ENCODE peak calls at places on chromosomes 3 and 15, in four cellular contexts. One of them, this sample, is unnamed.

GRCh38 chr15:45093013-45093412 is 21.0 kb downstream of the DUOX2 start:
- DNase-seq in astrocyte: no peak
- DNase-seq in GM12864: no peak
- DNase-seq in uterus: no peak
- DNase-seq in this sample: no peak

GRCh38 chr3:114707225-114707860 is 413.5 kb downstream of the TIGIT start:
- DNase-seq in astrocyte: no peak
- DNase-seq in GM12864: no peak
- DNase-seq in uterus: no peak
- DNase-seq in this sample: no peak

GRCh38 chr15:61946778-61947177 is 113.5 kb downstream of the VPS13C start:
- DNase-seq in astrocyte: peak
- DNase-seq in GM12864: no peak
- DNase-seq in uterus: no peak
- DNase-seq in this sample: no peak

GRCh38 chr15:99137111-99137546 is 32.2 kb downstream of the SYNM start:
- DNase-seq in astrocyte: no peak
- DNase-seq in GM12864: no peak
- DNase-seq in uterus: no peak
- DNase-seq in this sample: no peak

GRCh38 chr3:121747976-121748375 is 1.6 kb downstream of the GOLGB1 start:
- DNase-seq in astrocyte: no peak
- DNase-seq in GM12864: no peak
- DNase-seq in uterus: no peak
- DNase-seq in this sample: no peak

GRCh38 chr3:31635586-31635985 is 102.9 kb downstream of the STT3B start:
- DNase-seq in astrocyte: no peak
- DNase-seq in GM12864: no peak
- DNase-seq in uterus: no peak
- DNase-seq in this sample: no peak

GRCh38 chr3:178699810-178700209 is 163.6 kb downstream of the KCNMB2 start:
- DNase-seq in astrocyte: peak
- DNase-seq in GM12864: no peak
- DNase-seq in uterus: no peak
- DNase-seq in this sample: no peak

GRCh38 chr3:12991481-12991837 is 81.8 kb downstream of the IQSEC1 start:
- DNase-seq in astrocyte: no peak
- DNase-seq in GM12864: no peak
- DNase-seq in uterus: no peak
- DNase-seq in this sample: no peak

GRCh38 chr3:52393131-52393807 is 51.6 kb downstream of the SEMA3G start:
- DNase-seq in astrocyte: no peak
- DNase-seq in GM12864: no peak
- DNase-seq in uterus: no peak
- DNase-seq in this sample: no peak

GRCh38 chr3:71543371-71544016 is 40.0 kb downstream of the FOXP1 start:
- DNase-seq in astrocyte: no peak
- DNase-seq in GM12864: no peak
- DNase-seq in uterus: no peak
- DNase-seq in this sample: no peak

GRCh38 chr3:78402720-78403119 is 1362.8 kb downstream of the ROBO2 start:
- DNase-seq in astrocyte: no peak
- DNase-seq in GM12864: no peak
- DNase-seq in uterus: no peak
- DNase-seq in this sample: no peak

GRCh38 chr3:152466784-152467183 is 198.1 kb downstream of the MBNL1 start:
- DNase-seq in astrocyte: peak
- DNase-seq in GM12864: no peak
- DNase-seq in uterus: no peak
- DNase-seq in this sample: no peak

GRCh38 chr3:36244728-36245127 is 135.6 kb upstream of the STAC start:
- DNase-seq in astrocyte: peak
- DNase-seq in GM12864: no peak
- DNase-seq in uterus: no peak
- DNase-seq in this sample: no peak

GRCh38 chr3:190239325-190239724 is 82.9 kb downstream of the CLDN1 start:
- DNase-seq in astrocyte: no peak
- DNase-seq in GM12864: no peak
- DNase-seq in uterus: no peak
- DNase-seq in this sample: no peak

GRCh38 chr15:94704421-94704820 is 473.1 kb downstream of the MCTP2 start:
- DNase-seq in astrocyte: no peak
- DNase-seq in GM12864: no peak
- DNase-seq in uterus: no peak
- DNase-seq in this sample: no peak

GRCh38 chr15:71093089-71094024 is 21.9 kb upstream of the THSD4 start:
- DNase-seq in astrocyte: peak
- DNase-seq in GM12864: no peak
- DNase-seq in uterus: no peak
- DNase-seq in this sample: no peak

GRCh38 chr3:136838641-136839555 is 20.0 kb downstream of the SLC35G2 start:
- DNase-seq in astrocyte: peak
- DNase-seq in GM12864: no peak
- DNase-seq in uterus: no peak
- DNase-seq in this sample: no peak

DNA sequence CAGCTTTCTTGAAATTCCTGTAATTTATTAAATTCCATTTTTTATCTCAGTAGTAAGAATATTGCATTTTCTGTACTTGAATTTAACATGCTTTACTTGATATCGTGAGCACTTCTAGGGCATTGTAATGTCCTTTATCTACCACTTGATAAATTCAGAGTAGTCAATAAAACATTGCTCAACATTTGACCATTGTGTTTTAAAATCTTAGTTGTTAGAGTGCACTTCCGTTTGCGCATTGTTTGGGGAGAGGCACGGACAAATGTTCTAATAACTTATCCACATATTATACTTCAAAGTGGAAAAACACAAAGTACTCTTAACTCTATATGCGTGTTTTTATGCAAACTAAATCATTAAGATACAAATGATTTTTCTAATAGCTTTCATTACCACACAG is 444 bp downstream of the FAM227B start:
- DNase-seq in astrocyte: peak
- DNase-seq in GM12864: no peak
- DNase-seq in uterus: no peak
- DNase-seq in this sample: no peak
- TF ChIP-seq CTCF in astrocyte: no peak
- TF ChIP-seq CTCF in GM12864: no peak
- TF ChIP-seq CTCF in uterus: no peak
- TF ChIP-seq CTCF in this sample: no peak

GRCh38 chr15:96888764-96889163 is 558.3 kb downstream of the NR2F2 start:
- DNase-seq in astrocyte: no peak
- DNase-seq in GM12864: no peak
- DNase-seq in uterus: peak
- DNase-seq in this sample: no peak

GRCh38 chr15:96894669-96895068 is 564.2 kb downstream of the NR2F2 start:
- DNase-seq in astrocyte: no peak
- DNase-seq in GM12864: no peak
- DNase-seq in uterus: no peak
- DNase-seq in this sample: no peak

GRCh38 chr15:96896766-96897165 is 566.3 kb downstream of the NR2F2 start:
- DNase-seq in astrocyte: no peak
- DNase-seq in GM12864: no peak
- DNase-seq in uterus: no peak
- DNase-seq in this sample: no peak

GRCh38 chr15:96889734-96890480 is 559.4 kb downstream of the NR2F2 start:
- DNase-seq in astrocyte: no peak
- DNase-seq in GM12864: no peak
- DNase-seq in uterus: peak
- DNase-seq in this sample: no peak

DNA sequence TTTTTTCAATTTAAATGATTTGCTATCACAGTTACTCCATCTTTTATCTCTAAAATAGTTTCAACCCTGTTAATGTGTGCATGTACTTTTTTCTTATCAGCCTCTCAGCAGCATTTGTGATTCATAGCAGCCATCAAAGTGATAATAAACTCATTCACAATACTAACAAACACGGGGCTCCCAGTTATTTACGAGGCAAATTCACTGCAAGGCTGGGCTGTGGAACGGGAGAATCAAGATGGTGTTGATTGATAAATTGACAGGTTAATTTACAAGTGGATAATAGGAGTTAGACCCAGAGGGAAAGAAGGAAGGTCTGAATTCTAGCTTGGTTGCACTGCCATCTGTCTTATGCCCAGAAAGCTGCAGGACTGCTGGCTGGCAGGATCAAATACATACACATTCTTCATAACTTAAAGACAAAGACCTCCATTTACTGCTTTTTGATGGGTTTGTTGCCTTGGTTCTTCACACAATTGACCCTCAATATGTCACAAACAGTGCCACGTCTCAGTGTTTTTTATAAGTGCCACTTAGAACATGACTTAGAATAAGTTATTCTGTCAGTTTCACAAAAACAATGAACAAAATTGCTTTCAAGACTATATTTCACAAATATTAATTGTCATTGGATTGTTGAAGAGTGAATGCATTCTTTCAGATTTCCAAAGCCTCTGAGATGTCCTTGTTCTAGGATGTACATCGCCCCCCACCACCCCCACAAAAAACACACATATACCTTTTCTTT is 562.8 kb downstream of the NR2F2 start:
- DNase-seq in astrocyte: no peak
- DNase-seq in GM12864: no peak
- DNase-seq in uterus: peak
- DNase-seq in this sample: no peak
- TF ChIP-seq CTCF in astrocyte: peak
- TF ChIP-seq CTCF in GM12864: no peak
- TF ChIP-seq CTCF in uterus: peak
- TF ChIP-seq CTCF in this sample: peak

DNA sequence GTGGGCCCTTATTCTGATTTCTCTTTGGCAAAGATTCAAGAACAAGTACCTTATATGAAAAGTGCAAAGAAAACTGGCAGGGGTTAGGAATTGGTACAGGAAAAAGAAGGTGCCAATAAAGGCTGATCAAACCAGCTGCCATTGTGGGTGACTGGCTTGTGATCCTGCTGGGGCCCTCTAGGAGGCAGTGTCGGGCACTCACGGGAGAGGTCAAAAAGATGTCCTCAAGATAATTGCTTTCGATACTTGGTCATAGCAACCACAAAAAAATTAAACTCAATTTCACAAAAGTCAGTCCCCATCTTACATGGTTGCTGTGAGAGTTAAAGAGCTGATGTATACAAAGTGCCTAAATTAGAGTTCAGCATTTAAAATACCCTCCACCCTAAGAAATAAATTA is 31.0 kb upstream of the CAV3 start:
- DNase-seq in astrocyte: no peak
- DNase-seq in GM12864: no peak
- DNase-seq in uterus: no peak
- DNase-seq in this sample: no peak
- TF ChIP-seq CTCF in astrocyte: peak
- TF ChIP-seq CTCF in GM12864: peak
- TF ChIP-seq CTCF in uterus: no peak
- TF ChIP-seq CTCF in this sample: peak

DNA sequence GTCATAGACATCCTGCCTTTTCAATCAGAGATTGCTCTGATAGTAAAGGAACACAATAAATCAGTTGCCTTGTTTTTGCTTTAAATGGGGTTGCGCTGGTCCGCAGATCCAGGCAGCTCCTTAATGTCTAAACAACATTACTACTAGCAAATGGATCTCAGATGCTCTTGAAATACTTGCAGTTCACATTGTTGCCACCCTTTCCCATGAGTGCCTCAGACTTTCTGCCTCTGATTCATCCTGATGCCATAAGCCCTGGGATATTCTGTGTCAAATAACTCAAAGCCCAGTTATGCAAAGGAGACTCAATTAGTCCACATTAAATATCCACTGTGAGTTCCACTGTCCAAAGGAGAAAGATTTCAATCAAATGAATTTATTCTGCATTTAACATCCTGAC is 196.7 kb downstream of the PLCH1 start:
- DNase-seq in astrocyte: peak
- DNase-seq in GM12864: no peak
- DNase-seq in uterus: no peak
- DNase-seq in this sample: no peak
- TF ChIP-seq CTCF in astrocyte: peak
- TF ChIP-seq CTCF in GM12864: no peak
- TF ChIP-seq CTCF in uterus: no peak
- TF ChIP-seq CTCF in this sample: no peak

GRCh38 chr15:33654859-33655258 is 313.4 kb upstream of the CHRM5 start:
- DNase-seq in astrocyte: no peak
- DNase-seq in GM12864: no peak
- DNase-seq in uterus: no peak
- DNase-seq in this sample: no peak
- TF ChIP-seq CTCF in astrocyte: no peak
- TF ChIP-seq CTCF in GM12864: no peak
- TF ChIP-seq CTCF in uterus: no peak
- TF ChIP-seq CTCF in this sample: no peak

GRCh38 chr3:160928183-160928718 is 172.2 kb downstream of the PPM1L start:
- DNase-seq in astrocyte: no peak
- DNase-seq in GM12864: no peak
- DNase-seq in uterus: no peak
- DNase-seq in this sample: no peak

GRCh38 chr3:160931474-160931873 is 173.7 kb downstream of the B3GALNT1 start:
- DNase-seq in astrocyte: peak
- DNase-seq in GM12864: no peak
- DNase-seq in uterus: no peak
- DNase-seq in this sample: no peak

GRCh38 chr3:160927620-160928019 is 171.6 kb downstream of the PPM1L start:
- DNase-seq in astrocyte: no peak
- DNase-seq in GM12864: no peak
- DNase-seq in uterus: no peak
- DNase-seq in this sample: no peak

GRCh38 chr3:160924776-160925175 is 168.7 kb downstream of the PPM1L start:
- DNase-seq in astrocyte: no peak
- DNase-seq in GM12864: no peak
- DNase-seq in uterus: no peak
- DNase-seq in this sample: no peak

GRCh38 chr3:160929595-160929994 is 173.6 kb downstream of the PPM1L start:
- DNase-seq in astrocyte: no peak
- DNase-seq in GM12864: no peak
- DNase-seq in uterus: no peak
- DNase-seq in this sample: no peak
- TF ChIP-seq CTCF in astrocyte: no peak
- TF ChIP-seq CTCF in GM12864: no peak
- TF ChIP-seq CTCF in uterus: no peak
- TF ChIP-seq CTCF in this sample: no peak

DNA sequence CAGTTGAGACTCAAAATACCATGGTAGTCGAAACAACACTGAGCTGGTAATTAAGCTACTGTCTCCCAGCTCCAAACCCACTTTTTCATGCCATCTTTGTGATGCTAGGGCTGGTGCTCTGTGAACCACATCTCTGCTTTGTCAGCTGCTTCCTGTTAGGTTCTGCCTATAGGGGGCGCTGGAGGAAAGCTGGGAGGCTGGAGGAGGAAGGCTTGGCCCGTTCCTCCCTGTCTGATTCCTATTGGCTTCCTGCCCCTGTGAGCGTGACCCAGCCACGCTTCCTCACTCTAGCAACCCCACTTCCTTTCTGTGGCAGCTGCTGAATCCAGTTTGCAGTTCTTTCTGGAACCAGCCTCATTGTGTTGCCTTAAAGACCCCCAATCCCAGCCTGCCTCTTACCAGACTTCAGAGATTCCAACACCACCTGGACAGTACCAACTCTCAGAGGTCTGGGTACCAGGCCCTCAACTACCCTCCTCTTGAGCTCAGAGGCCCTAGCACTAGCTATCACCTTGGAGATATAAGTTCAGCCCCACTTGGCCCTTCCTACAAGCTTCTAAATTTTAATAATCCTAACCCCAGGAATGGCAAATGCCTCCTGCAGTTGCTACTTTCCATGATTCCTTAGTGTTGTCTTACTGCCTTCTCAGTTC is 120.9 kb downstream of the ERC2 start:
- DNase-seq in astrocyte: no peak
- DNase-seq in GM12864: no peak
- DNase-seq in uterus: no peak
- DNase-seq in this sample: peak
- TF ChIP-seq CTCF in astrocyte: peak
- TF ChIP-seq CTCF in GM12864: peak
- TF ChIP-seq CTCF in uterus: no peak
- TF ChIP-seq CTCF in this sample: peak

GRCh38 chr3:98732239-98733054 is 30.7 kb upstream of the ST3GAL6 start:
- DNase-seq in astrocyte: peak
- DNase-seq in GM12864: no peak
- DNase-seq in uterus: peak
- DNase-seq in this sample: peak
- TF ChIP-seq CTCF in astrocyte: no peak
- TF ChIP-seq CTCF in GM12864: no peak
- TF ChIP-seq CTCF in uterus: no peak
- TF ChIP-seq CTCF in this sample: no peak